ENCODE peak calls at places on chromosome 4, in five cellular contexts. L, G, W, T and Z are unnamed samples.

GRCh38 chr4:128810331-128810870 is 901 bp downstream of the JADE1 start:
- DNase-seq in W (peak), G (peak), L (peak), T (peak), Z (no peak)

GRCh38 chr4:55635760-55636621 is at the start of gene NMU:
- DNase-seq in T (peak), L (peak), W (peak), G (peak), Z (no peak)

GRCh38 chr4:19944806-19945205 is 306.9 kb upstream of the SLIT2 start:
- DNase-seq in G (no peak), L (no peak), W (no peak), T (no peak), Z (no peak)

GRCh38 chr4:142435599-142436235 is 410.4 kb downstream of the INPP4B start:
- DNase-seq in L (no peak), W (no peak), T (peak), G (no peak), Z (no peak)

GRCh38 chr4:3703677-3704521 is 62.3 kb upstream of the ADRA2C start:
- DNase-seq in W (no peak), T (peak), L (no peak), G (no peak), Z (no peak)

GRCh38 chr4:54658321-54659093 is 750 bp downstream of the KIT start:
- DNase-seq in L (peak), W (peak), G (peak), T (peak), Z (no peak)

GRCh38 chr4:8189551-8190466 is 9.3 kb upstream of the SH3TC1 start:
- DNase-seq in W (no peak), G (no peak), L (no peak), T (no peak), Z (no peak)

GRCh38 chr4:9704551-9705332 is 76.7 kb upstream of the DRD5 start:
- DNase-seq in W (no peak), G (no peak), T (no peak), L (no peak), Z (no peak)

GRCh38 chr4:147843162-147843561 is 111.3 kb downstream of the ARHGAP10 start:
- DNase-seq in L (no peak), T (peak), W (peak), G (no peak), Z (no peak)

GRCh38 chr4:31295081-31295480 is 574.9 kb downstream of the PCDH7 start:
- DNase-seq in T (no peak), L (no peak), W (no peak), G (no peak), Z (no peak)

GRCh38 chr4:83054928-83055327 is 19.9 kb downstream of the COPS4 start:
- DNase-seq in T (no peak), G (no peak), W (peak), L (no peak), Z (no peak)

GRCh38 chr4:149279790-149280189 is 535.9 kb downstream of the IQCM start:
- DNase-seq in W (no peak), G (no peak), T (no peak), L (no peak), Z (no peak)

GRCh38 chr4:25580633-25581467 is 74.8 kb upstream of the SLC34A2 start:
- DNase-seq in W (no peak), L (no peak), G (no peak), T (no peak), Z (no peak)

GRCh38 chr4:181520790-181521189 is 722.4 kb upstream of the TENM3 start:
- DNase-seq in L (no peak), W (no peak), T (no peak), G (no peak), Z (no peak)

GRCh38 chr4:156053174-156053573 is 99.5 kb upstream of the CTSO start:
- DNase-seq in W (no peak), L (no peak), G (no peak), T (no peak), Z (no peak)

GRCh38 chr4:127140306-127140705 is 492.5 kb upstream of the INTU start:
- DNase-seq in L (no peak), G (no peak), T (no peak), W (no peak), Z (no peak)

GRCh38 chr4:186700746-186701145 is 22.9 kb downstream of the FAT1 start:
- DNase-seq in T (peak), G (no peak), L (no peak), W (no peak), Z (no peak)

GRCh38 chr4:41384992-41385391 is 128.3 kb downstream of the UCHL1 start:
- DNase-seq in T (no peak), L (peak), G (no peak), W (no peak), Z (no peak)

GRCh38 chr4:10346023-10346422 is 111.2 kb downstream of the ZNF518B start:
- DNase-seq in T (no peak), L (no peak), W (no peak), G (no peak), Z (no peak)

GRCh38 chr4:124173892-124174291 is 538.6 kb downstream of the ANKRD50 start:
- DNase-seq in G (no peak), W (no peak), T (no peak), L (no peak), Z (no peak)

GRCh38 chr4:55175779-55176231 is 50.4 kb upstream of the KDR start:
- DNase-seq in L (no peak), T (no peak), W (no peak), G (no peak), Z (no peak)

GRCh38 chr4:6783111-6783981 is 819 bp downstream of the KIAA0232 start:
- DNase-seq in L (peak), W (peak), G (peak), T (peak), Z (peak)
- TF ChIP-seq CTCF in L (peak), W (peak), G (no peak), T (no peak), Z (no peak)

DNA sequence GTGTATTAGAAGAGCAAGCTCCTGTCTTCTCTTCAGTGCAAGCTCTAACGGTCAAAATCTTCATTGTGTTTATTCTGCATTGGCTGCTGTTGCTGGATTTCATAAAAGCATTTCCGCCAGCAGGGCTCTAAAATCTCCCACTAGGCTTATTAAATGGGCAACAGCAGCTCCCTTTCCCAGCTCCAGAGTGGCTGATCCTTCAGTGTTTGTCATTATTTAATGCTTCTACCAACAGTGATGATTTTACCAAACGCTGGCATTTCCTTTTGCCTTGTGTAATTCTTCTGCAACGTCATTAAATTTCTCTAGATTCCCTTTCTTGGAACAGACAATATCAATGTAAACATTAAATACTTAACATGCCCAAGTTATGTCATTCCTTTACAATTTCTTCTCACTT is 20.1 kb downstream of the SLC7A11 start:
- DNase-seq in L (no peak), W (no peak), G (no peak), T (no peak), Z (peak)
- TF ChIP-seq CTCF in L (no peak), W (no peak), G (no peak), T (no peak), Z (peak)

GRCh38 chr4:71772592-71772991 is 11.3 kb downstream of the GC start:
- DNase-seq in W (no peak), G (no peak), L (no peak), T (no peak), Z (no peak)
- TF ChIP-seq CTCF in W (no peak), G (no peak), L (peak), T (no peak), Z (no peak)

GRCh38 chr4:44678094-44679023 is at the start of gene GUF1:
- DNase-seq in L (peak), G (peak), T (peak), W (peak), Z (peak)
- TF ChIP-seq CTCF in L (no peak), G (no peak), T (no peak), W (no peak), Z (no peak)

GRCh38 chr4:2462992-2463762 is 5.7 kb upstream of the RNF4 start:
- DNase-seq in L (no peak), G (no peak), W (no peak), T (no peak), Z (no peak)
- TF ChIP-seq CTCF in L (no peak), G (no peak), W (no peak), T (no peak), Z (no peak)

GRCh38 chr4:158850800-158851644 is 82.2 kb downstream of the FNIP2 start:
- DNase-seq in G (no peak), W (peak), L (no peak), T (no peak), Z (peak)
- TF ChIP-seq CTCF in G (peak), W (peak), L (peak), T (peak), Z (peak)

GRCh38 chr4:101784957-101785356 is 5.6 kb upstream of the BANK1 start:
- DNase-seq in G (no peak), W (no peak), L (no peak), T (no peak), Z (no peak)

GRCh38 chr4:101780284-101780683 is 10.2 kb upstream of the BANK1 start:
- DNase-seq in W (no peak), L (no peak), G (no peak), T (no peak), Z (no peak)

GRCh38 chr4:101785476-101785875 is 5.1 kb upstream of the BANK1 start:
- DNase-seq in G (no peak), W (no peak), T (no peak), L (no peak), Z (no peak)

GRCh38 chr4:101777431-101777830 is 13.1 kb upstream of the BANK1 start:
- DNase-seq in G (no peak), T (no peak), L (no peak), W (no peak), Z (no peak)

DNA sequence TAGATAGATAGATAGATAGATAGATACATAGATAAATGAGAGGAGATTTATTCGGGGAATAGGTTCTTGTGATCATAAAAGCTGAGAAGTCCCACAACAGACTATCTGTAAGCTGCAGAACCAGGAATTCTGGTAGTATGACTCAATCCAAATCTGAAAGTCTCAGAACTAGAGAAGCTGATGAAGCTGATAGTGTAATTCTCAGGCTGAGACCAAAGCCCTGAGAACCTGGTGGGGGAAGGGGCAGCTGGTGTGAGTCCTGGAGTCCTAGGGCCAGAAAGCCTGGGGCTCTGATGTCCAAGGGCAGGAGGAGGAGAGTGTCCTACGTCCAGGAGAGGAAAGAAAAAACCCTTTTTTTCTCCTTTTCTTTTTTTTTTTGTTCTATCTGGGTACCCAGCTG is 8.0 kb upstream of the BANK1 start:
- DNase-seq in W (no peak), T (no peak), L (no peak), G (no peak), Z (no peak)
- TF ChIP-seq CTCF in W (no peak), T (no peak), L (no peak), G (no peak), Z (no peak)